ENCODE peak calls at places on chromosome 6, in nine cellular contexts. P, D, X, M, C, I, R, U and F are unnamed samples.
A peak's percentile ranks its signal among the peaks of the same experiment; 100 is the strongest.

GRCh38 chr6:25556516-25556915 is 95.5 kb upstream of the SCGN start:
- DNase-seq in X (peak; percentile 67), P (peak; percentile 86), U (peak; percentile 92), D (peak; percentile 74), I (peak; percentile 77), R (peak; percentile 76), C (peak; percentile 82), M (peak; percentile 90), F (peak; percentile 80)

GRCh38 chr6:13496508-13497180 is 9.2 kb upstream of the GFOD1 start:
- DNase-seq in X (no peak), M (no peak), R (no peak), P (peak; percentile 59), C (no peak), U (no peak), I (no peak), D (no peak), F (no peak)

GRCh38 chr6:1063671-1064355 is 248.1 kb upstream of the FOXQ1 start:
- DNase-seq in R (no peak), I (no peak), U (peak; percentile 74), P (no peak), D (no peak), M (no peak), C (peak; percentile 67), X (peak; percentile 42), F (no peak)

GRCh38 chr6:105879902-105880547 is 206.1 kb upstream of the PRDM1 start:
- DNase-seq in X (no peak), P (no peak), U (no peak), R (no peak), D (no peak), I (no peak), M (no peak), C (no peak), F (peak; percentile 63)

GRCh38 chr6:156794963-156795362 is 17.8 kb downstream of the ARID1B start:
- DNase-seq in X (no peak), C (no peak), U (no peak), I (no peak), M (no peak), D (no peak), R (no peak), P (no peak), F (no peak)

GRCh38 chr6:135426833-135427232 is 70.7 kb downstream of the AHI1 start:
- DNase-seq in U (no peak), R (no peak), I (no peak), D (no peak), X (no peak), P (no peak), M (no peak), C (no peak), F (no peak)

GRCh38 chr6:157629220-157629619 is 193.8 kb upstream of the SNX9 start:
- DNase-seq in X (no peak), D (no peak), I (peak; percentile 66), P (peak; percentile 26), C (no peak), U (peak; percentile 18), M (no peak), R (no peak), F (no peak)

GRCh38 chr6:108737594-108738546 is 110.4 kb upstream of the ARMC2 start:
- DNase-seq in P (peak; percentile 92), I (peak; percentile 99), U (peak; percentile 97), D (no peak), X (peak; percentile 86), C (peak; percentile 48), M (no peak), R (no peak), F (no peak)

GRCh38 chr6:142300758-142301251 is 1.0 kb upstream of the ADGRG6 start:
- DNase-seq in M (no peak), C (peak; percentile 80), D (no peak), I (peak; percentile 73), P (peak; percentile 81), R (no peak), U (no peak), X (no peak), F (no peak)

GRCh38 chr6:79665725-79666551 is 34.8 kb downstream of the SH3BGRL2 start:
- DNase-seq in D (no peak), R (no peak), X (no peak), P (no peak), U (no peak), C (no peak), I (no peak), M (no peak), F (no peak)

GRCh38 chr6:143457563-143458359 is 7.2 kb downstream of the PEX3 start:
- DNase-seq in R (no peak), P (peak; percentile 26), D (no peak), M (no peak), I (no peak), X (no peak), C (no peak), U (peak; percentile 17), F (no peak)

GRCh38 chr6:114997813-114998292 is 655.0 kb upstream of the HS3ST5 start:
- DNase-seq in D (no peak), U (peak; percentile 15), X (no peak), I (no peak), C (no peak), M (no peak), P (no peak), R (no peak), F (no peak)

GRCh38 chr6:52499026-52499425 is 77.8 kb downstream of the TRAM2 start:
- DNase-seq in R (no peak), D (no peak), I (no peak), C (no peak), M (peak; percentile 53), P (peak; percentile 68), X (no peak), U (no peak), F (peak; percentile 36)

GRCh38 chr6:24899647-24900325 is 36.0 kb downstream of the RIPOR2 start:
- DNase-seq in M (no peak), P (peak; percentile 28), I (no peak), D (peak; percentile 64), C (no peak), U (no peak), X (no peak), R (no peak), F (no peak)

GRCh38 chr6:158646023-158646888 is 1.7 kb upstream of the DYNLT1 start:
- DNase-seq in M (no peak), U (no peak), C (peak; percentile 24), P (no peak), X (no peak), R (no peak), I (no peak), D (no peak), F (no peak)

GRCh38 chr6:36863670-36864540 is 10.7 kb downstream of the PPIL1 start:
- DNase-seq in I (no peak), C (no peak), P (no peak), R (no peak), X (no peak), U (no peak), M (no peak), D (no peak), F (no peak)

GRCh38 chr6:148471624-148472494 is 129.2 kb downstream of the SASH1 start:
- DNase-seq in I (peak; percentile 86), R (no peak), M (no peak), U (no peak), P (peak; percentile 20), D (no peak), X (no peak), C (no peak), F (no peak)

GRCh38 chr6:98047881-98048280 is 764.9 kb upstream of the MMS22L start:
- DNase-seq in U (no peak), M (no peak), R (no peak), I (no peak), D (no peak), C (no peak), P (no peak), X (no peak), F (no peak)

GRCh38 chr6:9020001-9020400 is 584.7 kb upstream of the SLC35B3 start:
- DNase-seq in X (no peak), M (no peak), D (no peak), P (peak; percentile 1), U (peak; percentile 16), I (no peak), R (no peak), C (no peak), F (no peak)

GRCh38 chr6:116373300-116373699 is 2.6 kb downstream of the DSE start:
- DNase-seq in X (no peak), D (no peak), I (no peak), M (no peak), P (no peak), C (no peak), U (no peak), R (no peak), F (no peak)

GRCh38 chr6:100664274-100665040 is 199.7 kb upstream of the SIM1 start:
- DNase-seq in U (peak; percentile 77), X (no peak), M (no peak), P (peak; percentile 62), D (no peak), I (no peak), R (no peak), C (no peak), F (peak; percentile 41)
- H3K4me3 ChIP-seq in U (no peak overlapping the region), X (no peak overlapping the region), M (no peak overlapping the region), P (no peak overlapping the region), D (no peak overlapping the region), I (no peak overlapping the region), R (no peak overlapping the region), C (no peak overlapping the region), F (no peak overlapping the region)

DNA sequence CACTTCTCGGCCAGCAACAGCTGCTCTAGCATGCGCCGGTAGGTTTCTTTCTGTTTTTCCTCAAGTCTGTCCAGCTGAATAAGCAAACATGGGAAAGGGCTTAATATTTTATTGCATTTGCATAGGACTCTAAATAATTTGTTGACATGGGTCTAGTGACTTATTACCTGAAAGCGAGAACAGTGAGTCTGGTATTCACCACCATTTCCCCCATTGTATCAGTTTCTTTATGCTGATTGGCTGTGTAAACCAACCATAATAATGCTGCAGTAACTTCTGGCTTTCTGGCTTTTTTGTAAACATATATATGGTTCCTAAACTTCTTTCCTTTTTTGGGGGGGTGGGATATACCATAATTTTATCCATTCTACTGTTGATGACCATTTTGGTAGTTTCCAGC is 69.1 kb upstream of the TMEM30A start:
- DNase-seq in M (no peak), U (no peak), R (no peak), C (no peak), P (no peak), I (no peak), D (no peak), X (no peak), F (no peak)
- H3K4me3 ChIP-seq in M (no peak overlapping the region), U (no peak overlapping the region), R (no peak overlapping the region), C (no peak overlapping the region), P (no peak overlapping the region), I (no peak overlapping the region), D (no peak overlapping the region), X (no peak overlapping the region), F (no peak overlapping the region)

GRCh38 chr6:28693751-28694443 is 168.2 kb downstream of the GPX5 start:
- DNase-seq in C (no peak), X (no peak), U (no peak), R (no peak), D (no peak), M (peak; percentile 46), I (no peak), P (no peak), F (no peak)
- H3K4me3 ChIP-seq in C (no peak overlapping the region), X (no peak overlapping the region), U (no peak overlapping the region), R (no peak overlapping the region), D (no peak overlapping the region), M (no peak overlapping the region), I (peak overlapping the region; percentile 22), P (no peak overlapping the region), F (no peak overlapping the region)

DNA sequence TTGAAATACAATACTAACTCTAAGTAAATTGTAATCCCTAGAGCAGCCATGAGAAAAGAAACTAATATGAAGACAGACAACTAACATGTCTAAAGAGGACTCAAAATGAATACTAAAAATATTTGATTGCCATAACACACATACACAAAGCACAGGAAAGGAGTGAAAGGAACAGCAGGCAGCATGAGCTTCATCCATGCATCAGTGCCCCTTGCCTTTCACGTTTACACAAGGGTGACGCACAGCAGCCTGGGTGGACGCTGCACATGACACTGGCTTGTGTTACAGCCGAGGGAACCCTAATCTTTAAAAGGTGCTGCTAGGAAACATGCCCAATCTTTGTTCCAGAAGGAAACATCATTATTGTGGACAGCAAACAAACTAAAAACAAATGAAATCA is 123.5 kb downstream of the MAN1A1 start:
- DNase-seq in M (no peak), C (no peak), U (no peak), X (no peak), I (no peak), R (no peak), D (no peak), P (no peak), F (no peak)
- H3K4me3 ChIP-seq in M (no peak overlapping the region), C (no peak overlapping the region), U (no peak overlapping the region), X (no peak overlapping the region), I (no peak overlapping the region), R (no peak overlapping the region), D (no peak overlapping the region), P (no peak overlapping the region), F (no peak overlapping the region)